ENCODE peak calls at places on chromosomes 13 and 19, in five cellular contexts. One of them, this sample, is unnamed.

GRCh38 chr13:71242191-71242590 is 624.8 kb downstream of the DACH1 start:
- DNase-seq in DMS153: no peak
- DNase-seq in H9: no peak
- DNase-seq in activated naive CD4-positive, alpha-beta T cell: no peak
- DNase-seq in T-helper 1 cell: no peak
- DNase-seq in this sample: no peak

GRCh38 chr13:75771818-75772217 is 135.7 kb downstream of the LMO7 start:
- DNase-seq in DMS153: no peak
- DNase-seq in H9: no peak
- DNase-seq in activated naive CD4-positive, alpha-beta T cell: no peak
- DNase-seq in T-helper 1 cell: no peak
- DNase-seq in this sample: peak; percentile 80

GRCh38 chr13:60448907-60449510 is 52.0 kb downstream of the TDRD3 start:
- DNase-seq in DMS153: no peak
- DNase-seq in H9: no peak
- DNase-seq in activated naive CD4-positive, alpha-beta T cell: no peak
- DNase-seq in T-helper 1 cell: no peak
- DNase-seq in this sample: no peak

GRCh38 chr13:97385146-97385545 is 48.8 kb upstream of the RAP2A start:
- DNase-seq in DMS153: no peak
- DNase-seq in H9: no peak
- DNase-seq in activated naive CD4-positive, alpha-beta T cell: no peak
- DNase-seq in T-helper 1 cell: no peak
- DNase-seq in this sample: no peak

GRCh38 chr19:610071-610800 is 20.6 kb downstream of the HCN2 start:
- DNase-seq in DMS153: no peak
- DNase-seq in H9: no peak
- DNase-seq in activated naive CD4-positive, alpha-beta T cell: no peak
- DNase-seq in T-helper 1 cell: peak; percentile 26
- DNase-seq in this sample: no peak

GRCh38 chr13:32206097-32206740 is 108.9 kb downstream of the ZAR1L start:
- DNase-seq in DMS153: no peak
- DNase-seq in H9: no peak
- DNase-seq in activated naive CD4-positive, alpha-beta T cell: no peak
- DNase-seq in T-helper 1 cell: no peak
- DNase-seq in this sample: no peak

GRCh38 chr13:46041335-46041934 is 11.1 kb downstream of the ZC3H13 start:
- DNase-seq in DMS153: no peak
- DNase-seq in H9: no peak
- DNase-seq in activated naive CD4-positive, alpha-beta T cell: no peak
- DNase-seq in T-helper 1 cell: no peak
- DNase-seq in this sample: no peak

GRCh38 chr13:111904701-111905608 is 162.0 kb upstream of the SOX1 start:
- DNase-seq in DMS153: no peak
- DNase-seq in H9: peak; percentile 40
- DNase-seq in activated naive CD4-positive, alpha-beta T cell: no peak
- DNase-seq in T-helper 1 cell: no peak
- DNase-seq in this sample: no peak

GRCh38 chr13:59119475-59119874 is 1044.3 kb downstream of the DIAPH3 start:
- DNase-seq in DMS153: no peak
- DNase-seq in H9: no peak
- DNase-seq in activated naive CD4-positive, alpha-beta T cell: no peak
- DNase-seq in T-helper 1 cell: no peak
- DNase-seq in this sample: no peak

GRCh38 chr13:41821195-41821594 is 139.7 kb downstream of the VWA8 start:
- DNase-seq in DMS153: no peak
- DNase-seq in H9: no peak
- DNase-seq in activated naive CD4-positive, alpha-beta T cell: no peak
- DNase-seq in T-helper 1 cell: no peak
- DNase-seq in this sample: no peak

GRCh38 chr19:3254520-3254919 is 30.1 kb downstream of the CELF5 start:
- DNase-seq in DMS153: no peak
- DNase-seq in H9: no peak
- DNase-seq in activated naive CD4-positive, alpha-beta T cell: no peak
- DNase-seq in T-helper 1 cell: no peak
- DNase-seq in this sample: no peak

GRCh38 chr13:27481766-27482165 is 31.4 kb upstream of the MTIF3 start:
- DNase-seq in DMS153: no peak
- DNase-seq in H9: peak; percentile 88
- DNase-seq in activated naive CD4-positive, alpha-beta T cell: no peak
- DNase-seq in T-helper 1 cell: no peak
- DNase-seq in this sample: no peak

GRCh38 chr19:1263198-1263597 is 5.9 kb upstream of the CIRBP start:
- DNase-seq in DMS153: no peak
- DNase-seq in H9: no peak
- DNase-seq in activated naive CD4-positive, alpha-beta T cell: no peak
- DNase-seq in T-helper 1 cell: no peak
- DNase-seq in this sample: peak; percentile 16

GRCh38 chr19:49217382-49217781 is 59.8 kb downstream of the TRPM4 start:
- DNase-seq in DMS153: no peak
- DNase-seq in H9: no peak
- DNase-seq in activated naive CD4-positive, alpha-beta T cell: no peak
- DNase-seq in T-helper 1 cell: no peak
- DNase-seq in this sample: no peak

GRCh38 chr13:52010890-52011689 is at the start of gene ATP7B:
- DNase-seq in DMS153: no peak
- DNase-seq in H9: peak; percentile 62
- DNase-seq in activated naive CD4-positive, alpha-beta T cell: no peak
- DNase-seq in T-helper 1 cell: no peak
- DNase-seq in this sample: no peak